ENCODE peak calls at places on chromosome 6, in ten cellular contexts. One of them, this sample, is unnamed.

GRCh38 chr6:21870071-21870729 is 276.6 kb downstream of the SOX4 start:
- DNase-seq in stomach: no peak
- DNase-seq in mammary epithelial cell: peak; percentile 84
- DNase-seq in left ventricle myocardium inferior: no peak
- DNase-seq in DND-41: peak; percentile 55
- DNase-seq in endodermal cell: peak; percentile 41
- DNase-seq in OCI-LY7: no peak
- DNase-seq in pancreas: no peak
- DNase-seq in brain microvascular endothelial cell: no peak
- DNase-seq in heart left ventricle: no peak
- DNase-seq in this sample: no peak

GRCh38 chr6:12605888-12606345 is 110.7 kb upstream of the PHACTR1 start:
- DNase-seq in stomach: peak; percentile 53
- DNase-seq in mammary epithelial cell: peak; percentile 61
- DNase-seq in left ventricle myocardium inferior: peak; percentile 15
- DNase-seq in DND-41: peak; percentile 41
- DNase-seq in endodermal cell: peak; percentile 77
- DNase-seq in OCI-LY7: peak; percentile 86
- DNase-seq in pancreas: peak; percentile 53
- DNase-seq in brain microvascular endothelial cell: peak; percentile 63
- DNase-seq in heart left ventricle: peak; percentile 40
- DNase-seq in this sample: peak; percentile 59

GRCh38 chr6:158776737-158777136 is 42.4 kb downstream of the EZR start:
- DNase-seq in stomach: no peak
- DNase-seq in mammary epithelial cell: no peak
- DNase-seq in left ventricle myocardium inferior: no peak
- DNase-seq in DND-41: no peak
- DNase-seq in endodermal cell: no peak
- DNase-seq in OCI-LY7: no peak
- DNase-seq in pancreas: no peak
- DNase-seq in brain microvascular endothelial cell: no peak
- DNase-seq in heart left ventricle: no peak
- DNase-seq in this sample: no peak

GRCh38 chr6:160137989-160138835 is 16.6 kb downstream of the SLC22A1 start:
- DNase-seq in stomach: peak; percentile 72
- DNase-seq in mammary epithelial cell: peak; percentile 46
- DNase-seq in left ventricle myocardium inferior: no peak
- DNase-seq in DND-41: peak; percentile 75
- DNase-seq in endodermal cell: peak; percentile 86
- DNase-seq in OCI-LY7: peak; percentile 62
- DNase-seq in pancreas: peak; percentile 80
- DNase-seq in brain microvascular endothelial cell: peak; percentile 63
- DNase-seq in heart left ventricle: no peak
- DNase-seq in this sample: peak; percentile 37

GRCh38 chr6:686528-686927 is 6.4 kb downstream of the EXOC2 start:
- DNase-seq in stomach: no peak
- DNase-seq in mammary epithelial cell: no peak
- DNase-seq in left ventricle myocardium inferior: no peak
- DNase-seq in DND-41: no peak
- DNase-seq in endodermal cell: no peak
- DNase-seq in OCI-LY7: no peak
- DNase-seq in pancreas: no peak
- DNase-seq in brain microvascular endothelial cell: no peak
- DNase-seq in heart left ventricle: no peak
- DNase-seq in this sample: no peak

GRCh38 chr6:143792402-143793339 is 50.5 kb upstream of the LTV1 start:
- DNase-seq in stomach: no peak
- DNase-seq in mammary epithelial cell: peak; percentile 9
- DNase-seq in left ventricle myocardium inferior: no peak
- DNase-seq in DND-41: no peak
- DNase-seq in endodermal cell: no peak
- DNase-seq in OCI-LY7: no peak
- DNase-seq in pancreas: no peak
- DNase-seq in brain microvascular endothelial cell: no peak
- DNase-seq in heart left ventricle: no peak
- DNase-seq in this sample: no peak

GRCh38 chr6:31010393-31011060 is at the start of gene MUC22:
- DNase-seq in stomach: no peak
- DNase-seq in mammary epithelial cell: peak; percentile 69
- DNase-seq in left ventricle myocardium inferior: no peak
- DNase-seq in DND-41: no peak
- DNase-seq in endodermal cell: no peak
- DNase-seq in OCI-LY7: no peak
- DNase-seq in pancreas: no peak
- DNase-seq in brain microvascular endothelial cell: peak; percentile 45
- DNase-seq in heart left ventricle: no peak
- DNase-seq in this sample: no peak

GRCh38 chr6:167791036-167791779 is 35.5 kb upstream of the AFDN start:
- DNase-seq in stomach: no peak
- DNase-seq in mammary epithelial cell: peak; percentile 71
- DNase-seq in left ventricle myocardium inferior: no peak
- DNase-seq in DND-41: no peak
- DNase-seq in endodermal cell: no peak
- DNase-seq in OCI-LY7: no peak
- DNase-seq in pancreas: peak; percentile 37
- DNase-seq in brain microvascular endothelial cell: no peak
- DNase-seq in heart left ventricle: no peak
- DNase-seq in this sample: no peak

GRCh38 chr6:1267057-1267732 is 44.7 kb upstream of the FOXQ1 start:
- DNase-seq in stomach: no peak
- DNase-seq in mammary epithelial cell: peak; percentile 61
- DNase-seq in left ventricle myocardium inferior: no peak
- DNase-seq in DND-41: no peak
- DNase-seq in endodermal cell: no peak
- DNase-seq in OCI-LY7: no peak
- DNase-seq in pancreas: no peak
- DNase-seq in brain microvascular endothelial cell: no peak
- DNase-seq in heart left ventricle: no peak
- DNase-seq in this sample: no peak

GRCh38 chr6:160863782-160864181 is 127.8 kb upstream of the MAP3K4 start:
- DNase-seq in stomach: no peak
- DNase-seq in mammary epithelial cell: no peak
- DNase-seq in left ventricle myocardium inferior: no peak
- DNase-seq in DND-41: no peak
- DNase-seq in endodermal cell: no peak
- DNase-seq in OCI-LY7: no peak
- DNase-seq in pancreas: no peak
- DNase-seq in brain microvascular endothelial cell: no peak
- DNase-seq in heart left ventricle: no peak
- DNase-seq in this sample: no peak

GRCh38 chr6:116938305-116938704 is 61.3 kb downstream of the RFX6 start:
- DNase-seq in stomach: no peak
- DNase-seq in mammary epithelial cell: no peak
- DNase-seq in left ventricle myocardium inferior: no peak
- DNase-seq in DND-41: no peak
- DNase-seq in endodermal cell: no peak
- DNase-seq in OCI-LY7: no peak
- DNase-seq in pancreas: no peak
- DNase-seq in brain microvascular endothelial cell: no peak
- DNase-seq in heart left ventricle: no peak
- DNase-seq in this sample: no peak

GRCh38 chr6:114452785-114453401 is 110.1 kb upstream of the HS3ST5 start:
- DNase-seq in stomach: no peak
- DNase-seq in mammary epithelial cell: no peak
- DNase-seq in left ventricle myocardium inferior: no peak
- DNase-seq in DND-41: no peak
- DNase-seq in endodermal cell: no peak
- DNase-seq in OCI-LY7: no peak
- DNase-seq in pancreas: no peak
- DNase-seq in brain microvascular endothelial cell: no peak
- DNase-seq in heart left ventricle: no peak
- DNase-seq in this sample: no peak

GRCh38 chr6:157759028-157759427 is 64.0 kb upstream of the SNX9 start:
- DNase-seq in stomach: no peak
- DNase-seq in mammary epithelial cell: no peak
- DNase-seq in left ventricle myocardium inferior: no peak
- DNase-seq in DND-41: no peak
- DNase-seq in endodermal cell: peak; percentile 23
- DNase-seq in OCI-LY7: no peak
- DNase-seq in pancreas: no peak
- DNase-seq in brain microvascular endothelial cell: no peak
- DNase-seq in heart left ventricle: no peak
- DNase-seq in this sample: no peak

GRCh38 chr6:56862415-56863175 is 92.3 kb upstream of the BEND6 start:
- DNase-seq in stomach: no peak
- DNase-seq in mammary epithelial cell: peak; percentile 27
- DNase-seq in left ventricle myocardium inferior: no peak
- DNase-seq in DND-41: no peak
- DNase-seq in endodermal cell: no peak
- DNase-seq in OCI-LY7: no peak
- DNase-seq in pancreas: no peak
- DNase-seq in brain microvascular endothelial cell: no peak
- DNase-seq in heart left ventricle: no peak
- DNase-seq in this sample: no peak

GRCh38 chr6:110874880-110875547 is 429 bp downstream of the AMD1 start:
- DNase-seq in stomach: peak; percentile 68
- DNase-seq in mammary epithelial cell: peak; percentile 51
- DNase-seq in left ventricle myocardium inferior: peak; percentile 37
- DNase-seq in DND-41: peak; percentile 66
- DNase-seq in endodermal cell: peak; percentile 67
- DNase-seq in OCI-LY7: peak; percentile 67
- DNase-seq in pancreas: no peak
- DNase-seq in brain microvascular endothelial cell: no peak
- DNase-seq in heart left ventricle: peak; percentile 29
- DNase-seq in this sample: peak; percentile 27

GRCh38 chr6:170183521-170183920 is 107.4 kb downstream of the DLL1 start:
- DNase-seq in stomach: no peak
- DNase-seq in mammary epithelial cell: no peak
- DNase-seq in left ventricle myocardium inferior: no peak
- DNase-seq in DND-41: no peak
- DNase-seq in endodermal cell: no peak
- DNase-seq in OCI-LY7: no peak
- DNase-seq in pancreas: no peak
- DNase-seq in brain microvascular endothelial cell: no peak
- DNase-seq in heart left ventricle: no peak
- DNase-seq in this sample: no peak

GRCh38 chr6:118709859-118710350 is 58.5 kb upstream of the CEP85L start:
- DNase-seq in stomach: peak; percentile 39
- DNase-seq in mammary epithelial cell: peak; percentile 82
- DNase-seq in left ventricle myocardium inferior: no peak
- DNase-seq in DND-41: peak; percentile 88
- DNase-seq in endodermal cell: no peak
- DNase-seq in OCI-LY7: peak; percentile 96
- DNase-seq in pancreas: no peak
- DNase-seq in brain microvascular endothelial cell: peak; percentile 79
- DNase-seq in heart left ventricle: no peak
- DNase-seq in this sample: no peak

GRCh38 chr6:37705239-37706051 is 7.8 kb upstream of the MDGA1 start:
- DNase-seq in stomach: peak; percentile 62
- DNase-seq in mammary epithelial cell: peak; percentile 17
- DNase-seq in left ventricle myocardium inferior: peak; percentile 80
- DNase-seq in DND-41: no peak
- DNase-seq in endodermal cell: peak; percentile 96
- DNase-seq in OCI-LY7: no peak
- DNase-seq in pancreas: peak; percentile 51
- DNase-seq in brain microvascular endothelial cell: peak; percentile 78
- DNase-seq in heart left ventricle: peak; percentile 81
- DNase-seq in this sample: peak; percentile 86

GRCh38 chr6:41577865-41578713 is 31.9 kb downstream of the FOXP4 start:
- DNase-seq in stomach: peak; percentile 74
- DNase-seq in mammary epithelial cell: peak; percentile 60
- DNase-seq in left ventricle myocardium inferior: no peak
- DNase-seq in DND-41: no peak
- DNase-seq in endodermal cell: peak; percentile 88
- DNase-seq in OCI-LY7: no peak
- DNase-seq in pancreas: peak; percentile 60
- DNase-seq in brain microvascular endothelial cell: no peak
- DNase-seq in heart left ventricle: no peak
- DNase-seq in this sample: no peak

GRCh38 chr6:134436950-134437349 is 119.0 kb upstream of the SGK1 start:
- DNase-seq in stomach: no peak
- DNase-seq in mammary epithelial cell: no peak
- DNase-seq in left ventricle myocardium inferior: no peak
- DNase-seq in DND-41: no peak
- DNase-seq in endodermal cell: no peak
- DNase-seq in OCI-LY7: peak; percentile 23
- DNase-seq in pancreas: no peak
- DNase-seq in brain microvascular endothelial cell: no peak
- DNase-seq in heart left ventricle: no peak
- DNase-seq in this sample: no peak

GRCh38 chr6:69542494-69542893 is 254.3 kb downstream of the LMBRD1 start:
- DNase-seq in stomach: no peak
- DNase-seq in mammary epithelial cell: no peak
- DNase-seq in left ventricle myocardium inferior: no peak
- DNase-seq in DND-41: no peak
- DNase-seq in endodermal cell: no peak
- DNase-seq in OCI-LY7: no peak
- DNase-seq in pancreas: no peak
- DNase-seq in brain microvascular endothelial cell: no peak
- DNase-seq in heart left ventricle: no peak
- DNase-seq in this sample: no peak

GRCh38 chr6:122399348-122400120 is at the start of gene HSF2:
- DNase-seq in stomach: peak; percentile 96
- DNase-seq in mammary epithelial cell: peak; percentile 98
- DNase-seq in left ventricle myocardium inferior: peak; percentile 96
- DNase-seq in DND-41: peak; percentile 97
- DNase-seq in endodermal cell: peak; percentile 99
- DNase-seq in OCI-LY7: peak; percentile 97
- DNase-seq in pancreas: peak; percentile 97
- DNase-seq in brain microvascular endothelial cell: peak; percentile 98
- DNase-seq in heart left ventricle: peak; percentile 97
- DNase-seq in this sample: peak; percentile 96
- TF ChIP-seq CTCF in stomach: peak; percentile 23
- TF ChIP-seq CTCF in mammary epithelial cell: no peak
- TF ChIP-seq CTCF in left ventricle myocardium inferior: peak; percentile 41
- TF ChIP-seq CTCF in DND-41: peak; percentile 49
- TF ChIP-seq CTCF in endodermal cell: peak; percentile 53
- TF ChIP-seq CTCF in OCI-LY7: peak; percentile 16
- TF ChIP-seq CTCF in pancreas: no peak
- TF ChIP-seq CTCF in brain microvascular endothelial cell: peak; percentile 50
- TF ChIP-seq CTCF in heart left ventricle: peak; percentile 60
- TF ChIP-seq CTCF in this sample: peak; percentile 53

GRCh38 chr6:16576391-16577368 is 184.6 kb downstream of the ATXN1 start:
- DNase-seq in stomach: no peak
- DNase-seq in mammary epithelial cell: no peak
- DNase-seq in left ventricle myocardium inferior: no peak
- DNase-seq in DND-41: no peak
- DNase-seq in endodermal cell: no peak
- DNase-seq in OCI-LY7: no peak
- DNase-seq in pancreas: no peak
- DNase-seq in brain microvascular endothelial cell: no peak
- DNase-seq in heart left ventricle: no peak
- DNase-seq in this sample: no peak
- H3K27ac ChIP-seq in stomach: peak overlapping the region; percentile 33
- H3K27ac ChIP-seq in mammary epithelial cell: no peak overlapping the region
- H3K27ac ChIP-seq in left ventricle myocardium inferior: no peak overlapping the region
- H3K27ac ChIP-seq in DND-41: no peak overlapping the region
- H3K27ac ChIP-seq in endodermal cell: no peak overlapping the region
- H3K27ac ChIP-seq in OCI-LY7: no peak overlapping the region
- H3K27ac ChIP-seq in pancreas: no peak overlapping the region
- H3K27ac ChIP-seq in brain microvascular endothelial cell: no peak overlapping the region
- H3K27ac ChIP-seq in heart left ventricle: no peak overlapping the region
- H3K27ac ChIP-seq in this sample: no peak overlapping the region

GRCh38 chr6:103122766-103123601 is 1729.5 kb downstream of the GRIK2 start:
- DNase-seq in stomach: peak; percentile 54
- DNase-seq in mammary epithelial cell: peak; percentile 25
- DNase-seq in left ventricle myocardium inferior: no peak
- DNase-seq in DND-41: peak; percentile 37
- DNase-seq in endodermal cell: peak; percentile 94
- DNase-seq in OCI-LY7: peak; percentile 72
- DNase-seq in pancreas: peak; percentile 40
- DNase-seq in brain microvascular endothelial cell: peak; percentile 40
- DNase-seq in heart left ventricle: peak; percentile 13
- DNase-seq in this sample: peak; percentile 16
- TF ChIP-seq CTCF in stomach: peak; percentile 7
- TF ChIP-seq CTCF in mammary epithelial cell: peak; percentile 63
- TF ChIP-seq CTCF in left ventricle myocardium inferior: peak; percentile 39
- TF ChIP-seq CTCF in DND-41: peak; percentile 60
- TF ChIP-seq CTCF in endodermal cell: peak; percentile 86
- TF ChIP-seq CTCF in OCI-LY7: peak; percentile 86
- TF ChIP-seq CTCF in pancreas: no peak
- TF ChIP-seq CTCF in brain microvascular endothelial cell: peak; percentile 78
- TF ChIP-seq CTCF in heart left ventricle: peak; percentile 36
- TF ChIP-seq CTCF in this sample: peak; percentile 48

GRCh38 chr6:142047934-142048592 is 84.7 kb upstream of the GJE1 start:
- DNase-seq in stomach: no peak
- DNase-seq in mammary epithelial cell: no peak
- DNase-seq in left ventricle myocardium inferior: no peak
- DNase-seq in DND-41: no peak
- DNase-seq in endodermal cell: no peak
- DNase-seq in OCI-LY7: no peak
- DNase-seq in pancreas: no peak
- DNase-seq in brain microvascular endothelial cell: no peak
- DNase-seq in heart left ventricle: no peak
- DNase-seq in this sample: no peak
- H3K27ac ChIP-seq in stomach: no peak overlapping the region
- H3K27ac ChIP-seq in mammary epithelial cell: no peak overlapping the region
- H3K27ac ChIP-seq in left ventricle myocardium inferior: no peak overlapping the region
- H3K27ac ChIP-seq in DND-41: no peak overlapping the region
- H3K27ac ChIP-seq in endodermal cell: no peak overlapping the region
- H3K27ac ChIP-seq in OCI-LY7: no peak overlapping the region
- H3K27ac ChIP-seq in pancreas: no peak overlapping the region
- H3K27ac ChIP-seq in brain microvascular endothelial cell: no peak overlapping the region
- H3K27ac ChIP-seq in heart left ventricle: no peak overlapping the region
- H3K27ac ChIP-seq in this sample: no peak overlapping the region